ENCODE peak calls at places on chromosomes 2 and 18, in seven cellular contexts. One of them, this sample, is unnamed.

GRCh38 chr2:26785431-26786206 is at the start of gene CENPA:
- DNase-seq in fibroblast of lung: peak
- DNase-seq in right atrium auricular region: peak
- DNase-seq in nephron progenitor cell: peak
- DNase-seq in MM.1S: peak
- DNase-seq in HCT116: peak
- DNase-seq in esophagus squamous epithelium: peak
- DNase-seq in this sample: peak

GRCh38 chr2:231642631-231643493 is 50.2 kb downstream of the TEX44 start:
- DNase-seq in fibroblast of lung: peak
- DNase-seq in right atrium auricular region: peak
- DNase-seq in MM.1S: peak
- DNase-seq in nephron progenitor cell: no peak
- DNase-seq in esophagus squamous epithelium: peak
- DNase-seq in HCT116: peak
- DNase-seq in this sample: peak

GRCh38 chr2:109009920-109010610 is 21.0 kb upstream of the EDAR start:
- DNase-seq in fibroblast of lung: no peak
- DNase-seq in HCT116: no peak
- DNase-seq in esophagus squamous epithelium: no peak
- DNase-seq in nephron progenitor cell: no peak
- DNase-seq in right atrium auricular region: no peak
- DNase-seq in MM.1S: no peak
- DNase-seq in this sample: no peak

GRCh38 chr2:220353897-220354296 is 726.5 kb downstream of the SLC4A3 start:
- DNase-seq in MM.1S: no peak
- DNase-seq in right atrium auricular region: no peak
- DNase-seq in esophagus squamous epithelium: no peak
- DNase-seq in HCT116: no peak
- DNase-seq in nephron progenitor cell: no peak
- DNase-seq in fibroblast of lung: peak
- DNase-seq in this sample: no peak

GRCh38 chr2:95072424-95072823 is 46.9 kb downstream of the MAL start:
- DNase-seq in esophagus squamous epithelium: no peak
- DNase-seq in MM.1S: no peak
- DNase-seq in HCT116: no peak
- DNase-seq in fibroblast of lung: no peak
- DNase-seq in nephron progenitor cell: no peak
- DNase-seq in right atrium auricular region: no peak
- DNase-seq in this sample: no peak

GRCh38 chr2:132438650-132439030 is 22.0 kb downstream of the GPR39 start:
- DNase-seq in right atrium auricular region: no peak
- DNase-seq in nephron progenitor cell: no peak
- DNase-seq in MM.1S: no peak
- DNase-seq in fibroblast of lung: peak
- DNase-seq in HCT116: peak
- DNase-seq in esophagus squamous epithelium: no peak
- DNase-seq in this sample: peak

GRCh38 chr2:207819839-207820784 is 50.4 kb upstream of the FZD5 start:
- DNase-seq in right atrium auricular region: no peak
- DNase-seq in fibroblast of lung: no peak
- DNase-seq in HCT116: no peak
- DNase-seq in nephron progenitor cell: no peak
- DNase-seq in esophagus squamous epithelium: no peak
- DNase-seq in MM.1S: no peak
- DNase-seq in this sample: peak

GRCh38 chr2:190840572-190841172 is 39.9 kb upstream of the GLS start:
- DNase-seq in nephron progenitor cell: no peak
- DNase-seq in fibroblast of lung: no peak
- DNase-seq in esophagus squamous epithelium: no peak
- DNase-seq in right atrium auricular region: no peak
- DNase-seq in HCT116: no peak
- DNase-seq in MM.1S: no peak
- DNase-seq in this sample: no peak

GRCh38 chr18:44823286-44823685 is 142.6 kb downstream of the SETBP1 start:
- DNase-seq in esophagus squamous epithelium: no peak
- DNase-seq in nephron progenitor cell: no peak
- DNase-seq in fibroblast of lung: no peak
- DNase-seq in MM.1S: no peak
- DNase-seq in right atrium auricular region: no peak
- DNase-seq in HCT116: no peak
- DNase-seq in this sample: no peak

GRCh38 chr2:10305715-10306114 is 3.0 kb downstream of the HPCAL1 start:
- DNase-seq in esophagus squamous epithelium: no peak
- DNase-seq in HCT116: no peak
- DNase-seq in fibroblast of lung: no peak
- DNase-seq in nephron progenitor cell: peak
- DNase-seq in MM.1S: no peak
- DNase-seq in right atrium auricular region: no peak
- DNase-seq in this sample: peak

GRCh38 chr2:71277536-71278103 is 50.7 kb upstream of the PAIP2B start:
- DNase-seq in esophagus squamous epithelium: no peak
- DNase-seq in fibroblast of lung: no peak
- DNase-seq in MM.1S: peak
- DNase-seq in right atrium auricular region: peak
- DNase-seq in HCT116: peak
- DNase-seq in nephron progenitor cell: peak
- DNase-seq in this sample: peak

GRCh38 chr2:205720451-205720902 is 38.2 kb downstream of the NRP2 start:
- DNase-seq in HCT116: no peak
- DNase-seq in MM.1S: no peak
- DNase-seq in esophagus squamous epithelium: no peak
- DNase-seq in fibroblast of lung: no peak
- DNase-seq in nephron progenitor cell: no peak
- DNase-seq in right atrium auricular region: no peak
- DNase-seq in this sample: no peak

GRCh38 chr2:70663411-70663810 is 104.6 kb downstream of the ADD2 start:
- DNase-seq in fibroblast of lung: no peak
- DNase-seq in esophagus squamous epithelium: no peak
- DNase-seq in right atrium auricular region: no peak
- DNase-seq in HCT116: no peak
- DNase-seq in MM.1S: no peak
- DNase-seq in nephron progenitor cell: no peak
- DNase-seq in this sample: no peak

GRCh38 chr18:44541781-44542180 is 138.9 kb upstream of the SETBP1 start:
- DNase-seq in nephron progenitor cell: no peak
- DNase-seq in HCT116: no peak
- DNase-seq in fibroblast of lung: no peak
- DNase-seq in MM.1S: no peak
- DNase-seq in esophagus squamous epithelium: no peak
- DNase-seq in right atrium auricular region: no peak
- DNase-seq in this sample: no peak

GRCh38 chr18:68607852-68608251 is 107.1 kb downstream of the TMX3 start:
- DNase-seq in MM.1S: no peak
- DNase-seq in nephron progenitor cell: no peak
- DNase-seq in right atrium auricular region: no peak
- DNase-seq in fibroblast of lung: no peak
- DNase-seq in esophagus squamous epithelium: no peak
- DNase-seq in HCT116: no peak
- DNase-seq in this sample: no peak

GRCh38 chr2:55014962-55015939 is 35.0 kb downstream of the RTN4 start:
- DNase-seq in MM.1S: peak
- DNase-seq in fibroblast of lung: peak
- DNase-seq in HCT116: peak
- DNase-seq in esophagus squamous epithelium: no peak
- DNase-seq in nephron progenitor cell: peak
- DNase-seq in right atrium auricular region: no peak
- DNase-seq in this sample: peak

GRCh38 chr18:50454379-50455005 is 79.6 kb downstream of the SKA1 start:
- DNase-seq in esophagus squamous epithelium: no peak
- DNase-seq in right atrium auricular region: no peak
- DNase-seq in HCT116: no peak
- DNase-seq in MM.1S: no peak
- DNase-seq in fibroblast of lung: no peak
- DNase-seq in nephron progenitor cell: no peak
- DNase-seq in this sample: no peak

GRCh38 chr2:109545828-109546713 is 67.7 kb downstream of the SEPTIN10 start:
- DNase-seq in esophagus squamous epithelium: no peak
- DNase-seq in HCT116: peak
- DNase-seq in fibroblast of lung: peak
- DNase-seq in nephron progenitor cell: peak
- DNase-seq in right atrium auricular region: peak
- DNase-seq in MM.1S: peak
- DNase-seq in this sample: peak

GRCh38 chr2:199690225-199690624 is 160.8 kb downstream of the FTCDNL1 start:
- DNase-seq in MM.1S: no peak
- DNase-seq in nephron progenitor cell: no peak
- DNase-seq in right atrium auricular region: no peak
- DNase-seq in HCT116: no peak
- DNase-seq in fibroblast of lung: no peak
- DNase-seq in esophagus squamous epithelium: no peak
- DNase-seq in this sample: no peak

GRCh38 chr2:235762832-235763598 is 269.2 kb downstream of the AGAP1 start:
- DNase-seq in right atrium auricular region: no peak
- DNase-seq in nephron progenitor cell: no peak
- DNase-seq in fibroblast of lung: no peak
- DNase-seq in HCT116: no peak
- DNase-seq in MM.1S: no peak
- DNase-seq in esophagus squamous epithelium: no peak
- DNase-seq in this sample: no peak

GRCh38 chr18:31280502-31280901 is 37.5 kb upstream of the DSG1 start:
- DNase-seq in esophagus squamous epithelium: no peak
- DNase-seq in HCT116: no peak
- DNase-seq in nephron progenitor cell: no peak
- DNase-seq in MM.1S: no peak
- DNase-seq in right atrium auricular region: no peak
- DNase-seq in fibroblast of lung: no peak
- DNase-seq in this sample: no peak

GRCh38 chr2:86809481-86810121 is 18.9 kb upstream of the CD8A start:
- DNase-seq in esophagus squamous epithelium: no peak
- DNase-seq in MM.1S: no peak
- DNase-seq in HCT116: no peak
- DNase-seq in right atrium auricular region: no peak
- DNase-seq in fibroblast of lung: no peak
- DNase-seq in nephron progenitor cell: no peak
- DNase-seq in this sample: no peak

GRCh38 chr2:156541229-156541628 is 105.0 kb downstream of the GPD2 start:
- DNase-seq in fibroblast of lung: no peak
- DNase-seq in right atrium auricular region: no peak
- DNase-seq in nephron progenitor cell: no peak
- DNase-seq in MM.1S: no peak
- DNase-seq in esophagus squamous epithelium: no peak
- DNase-seq in HCT116: no peak
- DNase-seq in this sample: no peak

GRCh38 chr2:160431441-160431840 is 62.2 kb downstream of the RBMS1 start:
- DNase-seq in right atrium auricular region: no peak
- DNase-seq in esophagus squamous epithelium: no peak
- DNase-seq in MM.1S: peak
- DNase-seq in HCT116: no peak
- DNase-seq in nephron progenitor cell: no peak
- DNase-seq in fibroblast of lung: no peak
- DNase-seq in this sample: no peak

GRCh38 chr2:160427629-160428424 is 65.8 kb downstream of the RBMS1 start:
- DNase-seq in fibroblast of lung: peak
- DNase-seq in right atrium auricular region: no peak
- DNase-seq in nephron progenitor cell: no peak
- DNase-seq in MM.1S: peak
- DNase-seq in esophagus squamous epithelium: no peak
- DNase-seq in HCT116: no peak
- DNase-seq in this sample: no peak

GRCh38 chr2:160430001-160430344 is 63.6 kb downstream of the RBMS1 start:
- DNase-seq in right atrium auricular region: no peak
- DNase-seq in MM.1S: no peak
- DNase-seq in fibroblast of lung: no peak
- DNase-seq in HCT116: no peak
- DNase-seq in nephron progenitor cell: no peak
- DNase-seq in esophagus squamous epithelium: no peak
- DNase-seq in this sample: no peak

GRCh38 chr2:160428425-160428763 is 65.2 kb downstream of the RBMS1 start:
- DNase-seq in right atrium auricular region: no peak
- DNase-seq in MM.1S: no peak
- DNase-seq in esophagus squamous epithelium: no peak
- DNase-seq in HCT116: no peak
- DNase-seq in nephron progenitor cell: no peak
- DNase-seq in fibroblast of lung: no peak
- DNase-seq in this sample: no peak

DNA sequence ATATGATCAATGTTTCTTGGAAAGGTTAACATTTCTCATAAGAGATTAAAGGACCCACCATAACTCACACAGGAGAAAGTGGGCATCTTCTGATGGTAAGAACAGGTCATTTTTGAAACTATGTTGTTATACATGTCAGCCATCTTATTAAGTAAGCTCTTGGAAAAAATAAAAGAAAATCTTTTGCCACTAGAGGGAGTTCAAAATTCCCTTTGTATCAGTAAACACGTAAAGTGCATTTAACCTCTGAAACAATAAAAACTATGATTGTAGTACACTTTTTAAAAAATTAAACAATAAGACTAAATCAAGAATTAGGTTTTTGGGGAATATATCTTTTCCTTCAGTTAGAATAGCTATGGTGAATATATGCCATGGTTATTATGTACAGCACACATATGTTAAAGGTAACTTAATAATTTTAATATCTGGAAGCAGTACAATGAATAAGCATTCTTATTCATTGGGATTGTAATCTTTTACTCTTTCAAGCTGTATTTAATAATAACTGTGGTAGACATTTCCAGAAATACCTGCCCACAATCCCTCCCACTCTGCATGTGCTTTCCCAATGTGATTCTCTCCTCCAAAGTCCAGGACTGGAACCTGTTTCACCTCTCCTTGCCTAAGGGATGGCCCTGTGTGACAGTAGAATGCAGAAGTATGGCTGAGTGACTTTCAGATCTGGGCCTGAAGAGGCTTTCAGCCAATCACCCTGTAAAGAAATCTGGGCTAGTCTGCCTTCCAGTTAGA is 64.2 kb downstream of the RBMS1 start:
- DNase-seq in HCT116: peak
- DNase-seq in fibroblast of lung: peak
- DNase-seq in MM.1S: peak
- DNase-seq in nephron progenitor cell: no peak
- DNase-seq in right atrium auricular region: no peak
- DNase-seq in esophagus squamous epithelium: no peak
- DNase-seq in this sample: no peak
- TF ChIP-seq CTCF in HCT116: peak
- TF ChIP-seq CTCF in fibroblast of lung: no peak
- TF ChIP-seq CTCF in MM.1S: peak
- TF ChIP-seq CTCF in nephron progenitor cell: peak
- TF ChIP-seq CTCF in right atrium auricular region: peak
- TF ChIP-seq CTCF in esophagus squamous epithelium: peak
- TF ChIP-seq CTCF in this sample: peak

GRCh38 chr18:45879681-45880655 is 54.5 kb downstream of the SIGLEC15 start:
- DNase-seq in right atrium auricular region: peak
- DNase-seq in nephron progenitor cell: peak
- DNase-seq in esophagus squamous epithelium: no peak
- DNase-seq in MM.1S: peak
- DNase-seq in HCT116: peak
- DNase-seq in fibroblast of lung: peak
- DNase-seq in this sample: peak
- TF ChIP-seq CTCF in right atrium auricular region: peak
- TF ChIP-seq CTCF in nephron progenitor cell: peak
- TF ChIP-seq CTCF in esophagus squamous epithelium: peak
- TF ChIP-seq CTCF in MM.1S: peak
- TF ChIP-seq CTCF in HCT116: peak
- TF ChIP-seq CTCF in fibroblast of lung: peak
- TF ChIP-seq CTCF in this sample: peak

GRCh38 chr2:61144697-61145268 is 17.2 kb upstream of the C2orf74 start:
- DNase-seq in HCT116: no peak
- DNase-seq in right atrium auricular region: peak
- DNase-seq in nephron progenitor cell: peak
- DNase-seq in MM.1S: peak
- DNase-seq in esophagus squamous epithelium: peak
- DNase-seq in fibroblast of lung: peak
- DNase-seq in this sample: peak
- TF ChIP-seq CTCF in HCT116: no peak
- TF ChIP-seq CTCF in right atrium auricular region: no peak
- TF ChIP-seq CTCF in nephron progenitor cell: no peak
- TF ChIP-seq CTCF in MM.1S: no peak
- TF ChIP-seq CTCF in esophagus squamous epithelium: no peak
- TF ChIP-seq CTCF in fibroblast of lung: no peak
- TF ChIP-seq CTCF in this sample: no peak

GRCh38 chr2:179340678-179341077 is 76.0 kb upstream of the SESTD1 start:
- DNase-seq in right atrium auricular region: no peak
- DNase-seq in HCT116: peak
- DNase-seq in nephron progenitor cell: no peak
- DNase-seq in MM.1S: peak
- DNase-seq in fibroblast of lung: peak
- DNase-seq in esophagus squamous epithelium: no peak
- DNase-seq in this sample: peak
- TF ChIP-seq CTCF in right atrium auricular region: no peak
- TF ChIP-seq CTCF in HCT116: peak
- TF ChIP-seq CTCF in nephron progenitor cell: no peak
- TF ChIP-seq CTCF in MM.1S: peak
- TF ChIP-seq CTCF in fibroblast of lung: peak
- TF ChIP-seq CTCF in esophagus squamous epithelium: peak
- TF ChIP-seq CTCF in this sample: peak